ENCODE peak calls at places on chromosomes 7 and 10, in ten cellular contexts. One of them, this sample, is unnamed.

GRCh38 chr7:72405389-72405788 is 6.7 kb downstream of the CALN1 start:
- DNase-seq in GM23248: no peak
- DNase-seq in neuronal stem cell: no peak
- DNase-seq in K562: peak
- DNase-seq in mammary epithelial cell: peak
- DNase-seq in GM12878: no peak
- DNase-seq in HCT116: no peak
- DNase-seq in H9: no peak
- DNase-seq in fibroblast of lung: no peak
- DNase-seq in H1: no peak
- DNase-seq in this sample: no peak

GRCh38 chr7:47188653-47189315 is 393.1 kb downstream of the TNS3 start:
- DNase-seq in GM23248: no peak
- DNase-seq in neuronal stem cell: no peak
- DNase-seq in K562: peak
- DNase-seq in mammary epithelial cell: no peak
- DNase-seq in GM12878: no peak
- DNase-seq in HCT116: no peak
- DNase-seq in H9: no peak
- DNase-seq in fibroblast of lung: no peak
- DNase-seq in H1: no peak
- DNase-seq in this sample: no peak

GRCh38 chr10:75751232-75751631 is 319.8 kb downstream of the LRMDA start:
- DNase-seq in GM23248: no peak
- DNase-seq in neuronal stem cell: no peak
- DNase-seq in K562: no peak
- DNase-seq in mammary epithelial cell: no peak
- DNase-seq in GM12878: no peak
- DNase-seq in HCT116: no peak
- DNase-seq in H9: no peak
- DNase-seq in fibroblast of lung: no peak
- DNase-seq in H1: no peak
- DNase-seq in this sample: no peak

GRCh38 chr10:97034301-97034700 is 151.5 kb downstream of the SLIT1 start:
- DNase-seq in GM23248: no peak
- DNase-seq in neuronal stem cell: no peak
- DNase-seq in K562: no peak
- DNase-seq in mammary epithelial cell: no peak
- DNase-seq in GM12878: no peak
- DNase-seq in HCT116: no peak
- DNase-seq in H9: no peak
- DNase-seq in fibroblast of lung: peak
- DNase-seq in H1: no peak
- DNase-seq in this sample: no peak

GRCh38 chr7:98619450-98620321 is 2.6 kb downstream of the NPTX2 start:
- DNase-seq in GM23248: peak
- DNase-seq in neuronal stem cell: no peak
- DNase-seq in K562: no peak
- DNase-seq in mammary epithelial cell: peak
- DNase-seq in GM12878: no peak
- DNase-seq in HCT116: no peak
- DNase-seq in H9: peak
- DNase-seq in fibroblast of lung: no peak
- DNase-seq in H1: no peak
- DNase-seq in this sample: no peak

GRCh38 chr7:39130304-39130703 is 152.6 kb downstream of the POU6F2 start:
- DNase-seq in GM23248: no peak
- DNase-seq in neuronal stem cell: no peak
- DNase-seq in K562: no peak
- DNase-seq in mammary epithelial cell: no peak
- DNase-seq in GM12878: no peak
- DNase-seq in HCT116: no peak
- DNase-seq in H9: no peak
- DNase-seq in fibroblast of lung: no peak
- DNase-seq in H1: no peak
- DNase-seq in this sample: no peak

GRCh38 chr7:23523486-23524075 is 8.2 kb downstream of the TRA2A start:
- DNase-seq in GM23248: no peak
- DNase-seq in neuronal stem cell: no peak
- DNase-seq in K562: no peak
- DNase-seq in mammary epithelial cell: no peak
- DNase-seq in GM12878: no peak
- DNase-seq in HCT116: no peak
- DNase-seq in H9: no peak
- DNase-seq in fibroblast of lung: no peak
- DNase-seq in H1: no peak
- DNase-seq in this sample: no peak

GRCh38 chr7:32890010-32890552 is 1.5 kb downstream of the KBTBD2 start:
- DNase-seq in GM23248: peak
- DNase-seq in neuronal stem cell: no peak
- DNase-seq in K562: no peak
- DNase-seq in mammary epithelial cell: peak
- DNase-seq in GM12878: no peak
- DNase-seq in HCT116: no peak
- DNase-seq in H9: no peak
- DNase-seq in fibroblast of lung: peak
- DNase-seq in H1: no peak
- DNase-seq in this sample: no peak

GRCh38 chr10:132572545-132572937 is 35.0 kb downstream of the INPP5A start:
- DNase-seq in GM23248: peak
- DNase-seq in neuronal stem cell: no peak
- DNase-seq in K562: no peak
- DNase-seq in mammary epithelial cell: no peak
- DNase-seq in GM12878: no peak
- DNase-seq in HCT116: no peak
- DNase-seq in H9: no peak
- DNase-seq in fibroblast of lung: peak
- DNase-seq in H1: no peak
- DNase-seq in this sample: no peak

GRCh38 chr10:35979116-35979515 is 337.0 kb upstream of the FZD8 start:
- DNase-seq in GM23248: no peak
- DNase-seq in neuronal stem cell: no peak
- DNase-seq in K562: no peak
- DNase-seq in mammary epithelial cell: no peak
- DNase-seq in GM12878: no peak
- DNase-seq in HCT116: no peak
- DNase-seq in H9: no peak
- DNase-seq in fibroblast of lung: no peak
- DNase-seq in H1: no peak
- DNase-seq in this sample: no peak

DNA sequence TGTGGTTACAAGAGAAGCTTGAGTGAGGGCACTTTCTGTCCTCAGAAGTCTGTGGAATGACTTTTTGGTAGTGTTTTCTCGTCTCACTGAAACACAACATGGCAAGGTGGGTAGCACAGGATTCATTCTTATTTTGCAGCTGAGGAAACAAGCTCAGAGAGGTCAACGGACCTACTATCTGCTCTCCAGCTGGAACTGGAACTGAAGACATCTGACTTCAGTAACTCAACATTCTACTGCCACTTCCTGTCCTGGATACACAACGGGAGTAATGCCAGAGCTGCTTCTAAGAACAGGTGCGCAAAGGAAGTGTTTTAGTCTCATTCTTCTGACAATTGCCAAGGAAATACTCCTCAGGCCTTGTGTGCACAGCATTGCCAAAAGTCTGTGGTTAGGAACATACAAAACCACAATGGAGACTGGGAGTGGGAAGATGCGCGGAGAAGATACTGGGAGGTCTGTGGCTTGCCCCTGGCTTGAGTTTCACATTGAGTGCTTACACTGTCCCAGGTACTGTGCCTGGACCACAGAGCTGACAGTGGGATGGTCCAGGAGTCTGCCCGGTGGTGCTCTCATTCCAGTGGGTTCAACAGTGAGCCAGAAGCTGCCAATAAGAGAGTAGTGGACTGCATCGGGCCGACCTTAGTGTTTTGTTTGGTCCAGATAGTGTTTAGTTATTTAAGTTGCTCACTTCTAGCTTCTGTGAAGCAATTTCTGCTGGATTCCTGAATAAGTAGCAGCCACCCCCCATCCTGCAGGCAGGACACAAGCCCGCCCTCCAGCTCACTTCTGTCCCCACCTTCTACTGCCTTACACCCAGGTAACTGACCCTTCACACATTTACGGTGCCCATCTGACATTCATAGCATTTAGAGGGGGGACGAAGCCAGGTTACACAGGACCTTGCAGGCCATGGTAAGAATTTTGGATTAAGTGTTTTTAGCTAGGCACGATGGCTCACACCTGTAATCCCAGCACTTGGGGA is 10.4 kb downstream of the TBL2 start:
- DNase-seq in GM23248: no peak
- DNase-seq in neuronal stem cell: no peak
- DNase-seq in K562: no peak
- DNase-seq in mammary epithelial cell: peak
- DNase-seq in GM12878: no peak
- DNase-seq in HCT116: no peak
- DNase-seq in H9: no peak
- DNase-seq in fibroblast of lung: no peak
- DNase-seq in H1: no peak
- DNase-seq in this sample: no peak
- H3K9ac ChIP-seq in GM23248: no peak
- H3K9ac ChIP-seq in neuronal stem cell: peak
- H3K9ac ChIP-seq in K562: no peak
- H3K9ac ChIP-seq in mammary epithelial cell: no peak
- H3K9ac ChIP-seq in GM12878: no peak
- H3K9ac ChIP-seq in HCT116: no peak
- H3K9ac ChIP-seq in H9: no peak
- H3K9ac ChIP-seq in fibroblast of lung: no peak
- H3K9ac ChIP-seq in H1: no peak
- H3K9ac ChIP-seq in this sample: no peak

GRCh38 chr7:113764401-113765035 is 154.3 kb downstream of the PPP1R3A start:
- DNase-seq in GM23248: no peak
- DNase-seq in neuronal stem cell: no peak
- DNase-seq in K562: no peak
- DNase-seq in mammary epithelial cell: peak
- DNase-seq in GM12878: no peak
- DNase-seq in HCT116: no peak
- DNase-seq in H9: no peak
- DNase-seq in fibroblast of lung: peak
- DNase-seq in H1: no peak
- DNase-seq in this sample: no peak
- H3K9ac ChIP-seq in GM23248: no peak
- H3K9ac ChIP-seq in neuronal stem cell: no peak
- H3K9ac ChIP-seq in K562: no peak
- H3K9ac ChIP-seq in mammary epithelial cell: no peak
- H3K9ac ChIP-seq in GM12878: no peak
- H3K9ac ChIP-seq in HCT116: no peak
- H3K9ac ChIP-seq in H9: no peak
- H3K9ac ChIP-seq in fibroblast of lung: no peak
- H3K9ac ChIP-seq in H1: no peak
- H3K9ac ChIP-seq in this sample: no peak

GRCh38 chr7:44081266-44081748 is 1.0 kb downstream of the POLM start:
- DNase-seq in GM23248: peak
- DNase-seq in neuronal stem cell: no peak
- DNase-seq in K562: peak
- DNase-seq in mammary epithelial cell: no peak
- DNase-seq in GM12878: no peak
- DNase-seq in HCT116: no peak
- DNase-seq in H9: no peak
- DNase-seq in fibroblast of lung: no peak
- DNase-seq in H1: no peak
- DNase-seq in this sample: no peak

GRCh38 chr7:44084695-44085094 is 2.4 kb upstream of the POLM start:
- DNase-seq in GM23248: no peak
- DNase-seq in neuronal stem cell: no peak
- DNase-seq in K562: no peak
- DNase-seq in mammary epithelial cell: no peak
- DNase-seq in GM12878: no peak
- DNase-seq in HCT116: no peak
- DNase-seq in H9: no peak
- DNase-seq in fibroblast of lung: no peak
- DNase-seq in H1: no peak
- DNase-seq in this sample: no peak

GRCh38 chr7:44082541-44083207 is 344 bp upstream of the POLM start:
- DNase-seq in GM23248: peak
- DNase-seq in neuronal stem cell: peak
- DNase-seq in K562: peak
- DNase-seq in mammary epithelial cell: peak
- DNase-seq in GM12878: peak
- DNase-seq in HCT116: peak
- DNase-seq in H9: peak
- DNase-seq in fibroblast of lung: peak
- DNase-seq in H1: peak
- DNase-seq in this sample: peak

GRCh38 chr7:44085549-44085948 is 3.2 kb upstream of the POLM start:
- DNase-seq in GM23248: no peak
- DNase-seq in neuronal stem cell: no peak
- DNase-seq in K562: no peak
- DNase-seq in mammary epithelial cell: no peak
- DNase-seq in GM12878: no peak
- DNase-seq in HCT116: no peak
- DNase-seq in H9: no peak
- DNase-seq in fibroblast of lung: no peak
- DNase-seq in H1: no peak
- DNase-seq in this sample: no peak

DNA sequence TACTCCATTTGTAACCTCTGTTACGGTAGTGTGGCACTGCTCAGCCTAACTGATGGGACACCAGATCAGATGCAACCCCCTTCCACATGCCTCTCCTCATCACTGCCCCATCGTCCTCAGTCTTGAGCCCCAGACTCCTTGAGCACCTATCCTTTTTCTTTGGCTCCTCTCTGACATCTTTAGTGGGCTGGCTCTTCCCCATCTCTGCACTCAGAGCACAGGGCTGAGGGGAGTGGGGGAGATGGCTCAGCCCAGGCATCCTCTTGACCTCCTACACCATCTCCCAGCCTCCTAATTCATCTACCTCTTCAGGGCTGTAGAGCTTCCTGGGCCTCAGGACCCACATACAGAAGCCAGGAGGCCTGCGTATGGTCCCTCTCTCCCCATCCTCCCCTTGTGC is 1.5 kb upstream of the POLM start:
- DNase-seq in GM23248: no peak
- DNase-seq in neuronal stem cell: no peak
- DNase-seq in K562: no peak
- DNase-seq in mammary epithelial cell: no peak
- DNase-seq in GM12878: no peak
- DNase-seq in HCT116: no peak
- DNase-seq in H9: no peak
- DNase-seq in fibroblast of lung: no peak
- DNase-seq in H1: no peak
- DNase-seq in this sample: no peak
- H3K9ac ChIP-seq in GM23248: no peak
- H3K9ac ChIP-seq in neuronal stem cell: no peak
- H3K9ac ChIP-seq in K562: no peak
- H3K9ac ChIP-seq in mammary epithelial cell: no peak
- H3K9ac ChIP-seq in GM12878: no peak
- H3K9ac ChIP-seq in HCT116: no peak
- H3K9ac ChIP-seq in H9: no peak
- H3K9ac ChIP-seq in fibroblast of lung: no peak
- H3K9ac ChIP-seq in H1: no peak
- H3K9ac ChIP-seq in this sample: no peak

DNA sequence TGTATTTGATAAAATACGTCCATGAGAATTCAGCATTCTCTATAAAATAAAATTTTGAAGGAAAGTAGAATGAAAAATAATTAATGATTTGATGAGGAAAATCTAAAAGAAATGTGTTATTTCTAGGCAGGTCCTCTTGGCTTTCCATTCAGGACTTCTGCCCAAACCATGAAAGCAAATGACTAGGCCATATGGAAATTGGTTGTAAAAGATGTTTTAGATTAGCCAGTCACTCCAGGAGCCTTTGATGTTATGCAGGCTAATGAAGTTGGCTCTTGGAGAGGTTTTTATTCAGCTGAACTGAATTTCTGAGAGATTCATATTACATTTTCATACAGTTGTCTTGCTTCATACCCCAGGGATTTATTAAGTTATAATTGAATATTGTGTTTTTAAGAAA is 452.8 kb downstream of the SDK1 start:
- DNase-seq in GM23248: no peak
- DNase-seq in neuronal stem cell: no peak
- DNase-seq in K562: no peak
- DNase-seq in mammary epithelial cell: no peak
- DNase-seq in GM12878: no peak
- DNase-seq in HCT116: no peak
- DNase-seq in H9: no peak
- DNase-seq in fibroblast of lung: no peak
- DNase-seq in H1: no peak
- DNase-seq in this sample: no peak
- H3K9ac ChIP-seq in GM23248: no peak
- H3K9ac ChIP-seq in neuronal stem cell: no peak
- H3K9ac ChIP-seq in K562: no peak
- H3K9ac ChIP-seq in mammary epithelial cell: no peak
- H3K9ac ChIP-seq in GM12878: no peak
- H3K9ac ChIP-seq in HCT116: no peak
- H3K9ac ChIP-seq in H9: no peak
- H3K9ac ChIP-seq in fibroblast of lung: no peak
- H3K9ac ChIP-seq in H1: no peak
- H3K9ac ChIP-seq in this sample: no peak

This sample was measured in colonic mucosa.